ENCODE peak calls at places on chromosome 18, in seven cellular contexts. Y is right atrium auricular region, H is nucleus accumbens, X is NCI-H1417, U is glutamatergic neuron, A is adipocyte, R is activated T-cell treated with anti-CD3 and anti-CD28 coated beads for 4 hours. I is an unnamed sample.

GRCh38 chr18:35050638-35051287 is 9.6 kb downstream of the MAPRE2 start:
- DNase-seq in H (no peak), Y (no peak), A (no peak), X (peak), U (no peak), R (no peak), I (no peak)

GRCh38 chr18:56984731-56985130 is 162.2 kb upstream of the BOD1L2 start:
- DNase-seq in R (no peak), X (peak), H (no peak), A (no peak), U (peak), Y (no peak), I (no peak)

GRCh38 chr18:58045265-58046086 is 1.4 kb downstream of the NEDD4L start:
- DNase-seq in U (peak), Y (no peak), A (peak), H (peak), R (peak), X (peak), I (peak)

GRCh38 chr18:31998880-31999279 is 19.7 kb upstream of the RNF125 start:
- DNase-seq in Y (no peak), R (no peak), H (no peak), U (no peak), A (no peak), X (no peak), I (no peak)

GRCh38 chr18:35827275-35827929 is 145.1 kb upstream of the RMP24 start:
- DNase-seq in H (no peak), X (no peak), Y (no peak), R (no peak), A (no peak), U (no peak), I (peak)

GRCh38 chr18:31736630-31737029 is 24.1 kb downstream of the SLC25A52 start:
- DNase-seq in Y (no peak), U (no peak), X (no peak), H (no peak), R (no peak), A (no peak), I (no peak)

GRCh38 chr18:72727038-72727690 is 140.6 kb downstream of the NETO1 start:
- DNase-seq in Y (no peak), A (peak), X (no peak), R (no peak), U (no peak), H (no peak), I (peak)

GRCh38 chr18:45449761-45450227 is 165.5 kb upstream of the SLC14A2 start:
- DNase-seq in U (peak), A (peak), R (no peak), H (peak), X (peak), Y (no peak), I (peak)

GRCh38 chr18:49021076-49021432 is 70.3 kb upstream of the SMAD7 start:
- DNase-seq in X (no peak), R (no peak), H (no peak), A (no peak), U (no peak), Y (peak), I (no peak)